ENCODE peak calls at places on chromosomes 11 and 22, in nine cellular contexts. G, X, A, D, P, K, N, C and V are unnamed samples.

GRCh38 chr11:6618117-6619020 is 853 bp downstream of the TPP1 start:
- DNase-seq in G (peak; percentile 87), X (peak; percentile 66), A (peak; percentile 49), D (no peak), P (peak; percentile 83), K (peak; percentile 24), N (peak; percentile 70), C (peak; percentile 27), V (peak; percentile 95)

GRCh38 chr22:38034278-38034882 is 22.8 kb upstream of the PICK1 start:
- DNase-seq in G (peak; percentile 93), X (peak; percentile 82), A (peak; percentile 45), D (peak; percentile 43), P (peak; percentile 91), K (peak; percentile 51), N (peak; percentile 93), C (peak; percentile 59), V (peak; percentile 75)

GRCh38 chr22:19808873-19809478 is 45.7 kb downstream of the GNB1L start:
- DNase-seq in G (no peak), X (no peak), A (no peak), D (no peak), P (no peak), K (no peak), N (no peak), C (no peak), V (no peak)

GRCh38 chr11:115784796-115785521 is 280.7 kb upstream of the CADM1 start:
- DNase-seq in G (no peak), X (no peak), A (peak; percentile 32), D (no peak), P (peak; percentile 14), K (no peak), N (no peak), C (no peak), V (no peak)

GRCh38 chr11:61830318-61831105 is 2.4 kb downstream of the FADS2 start:
- DNase-seq in G (peak; percentile 56), X (peak; percentile 65), A (no peak), D (no peak), P (peak; percentile 46), K (peak; percentile 40), N (no peak), C (no peak), V (no peak)

GRCh38 chr22:29041408-29041807 is 20.2 kb downstream of the C22orf31 start:
- DNase-seq in G (peak; percentile 70), X (peak; percentile 61), A (no peak), D (no peak), P (peak; percentile 94), K (no peak), N (peak; percentile 80), C (peak; percentile 89), V (no peak)

GRCh38 chr11:12394601-12395000 is 17.2 kb downstream of the PARVA start:
- DNase-seq in G (no peak), X (no peak), A (no peak), D (no peak), P (no peak), K (no peak), N (no peak), C (no peak), V (no peak)

GRCh38 chr11:132844956-132845355 is 687.3 kb downstream of the OPCML start:
- DNase-seq in G (peak; percentile 68), X (peak; percentile 96), A (no peak), D (peak; percentile 35), P (peak; percentile 98), K (no peak), N (peak; percentile 33), C (peak; percentile 98), V (peak; percentile 87)

GRCh38 chr11:12675951-12676711 is 1.9 kb downstream of the TEAD1 start:
- DNase-seq in G (peak; percentile 63), X (peak; percentile 55), A (no peak), D (peak; percentile 44), P (peak; percentile 66), K (no peak), N (peak; percentile 58), C (no peak), V (no peak)

GRCh38 chr11:86037743-86038142 is 31.1 kb downstream of the PICALM start:
- DNase-seq in G (no peak), X (no peak), A (no peak), D (no peak), P (no peak), K (no peak), N (no peak), C (no peak), V (no peak)

GRCh38 chr22:22787805-22788459 is 99.7 kb upstream of the IGLL5 start:
- DNase-seq in G (peak; percentile 56), X (peak; percentile 30), A (peak; percentile 69), D (no peak), P (peak; percentile 12), K (no peak), N (peak; percentile 58), C (no peak), V (no peak)

GRCh38 chr11:58905716-58906547 is 33.4 kb upstream of the GLYATL1 start:
- DNase-seq in G (peak; percentile 91), X (peak; percentile 90), A (peak; percentile 50), D (peak; percentile 65), P (peak; percentile 94), K (peak; percentile 57), N (peak; percentile 91), C (peak; percentile 83), V (peak; percentile 62)

GRCh38 chr11:44948155-44948554 is 2.5 kb downstream of the TP53I11 start:
- DNase-seq in G (no peak), X (no peak), A (no peak), D (no peak), P (no peak), K (no peak), N (no peak), C (no peak), V (no peak)

GRCh38 chr11:67313125-67313890 is 10.0 kb downstream of the SSH3 start:
- DNase-seq in G (no peak), X (no peak), A (no peak), D (no peak), P (no peak), K (no peak), N (no peak), C (no peak), V (no peak)

GRCh38 chr11:3189193-3189843 is 24.2 kb upstream of the OSBPL5 start:
- DNase-seq in G (no peak), X (no peak), A (no peak), D (peak; percentile 27), P (no peak), K (no peak), N (no peak), C (no peak), V (no peak)
- H3K4me3 ChIP-seq in G (no peak overlapping the region), X (no peak overlapping the region), A (no peak overlapping the region), D (no peak overlapping the region), P (no peak overlapping the region), K (no peak overlapping the region), N (no peak overlapping the region), C (no peak overlapping the region), V (no peak overlapping the region)

GRCh38 chr11:117620131-117620530 is 176.9 kb downstream of the DSCAML1 start:
- DNase-seq in G (no peak), X (no peak), A (no peak), D (no peak), P (no peak), K (no peak), N (no peak), C (no peak), V (no peak)

GRCh38 chr11:117616979-117617378 is 180.0 kb downstream of the DSCAML1 start:
- DNase-seq in G (no peak), X (no peak), A (no peak), D (no peak), P (no peak), K (no peak), N (no peak), C (no peak), V (no peak)

GRCh38 chr11:117618273-117618672 is 178.7 kb downstream of the DSCAML1 start:
- DNase-seq in G (no peak), X (no peak), A (no peak), D (no peak), P (no peak), K (no peak), N (no peak), C (no peak), V (no peak)

GRCh38 chr11:117620659-117621058 is 176.4 kb downstream of the DSCAML1 start:
- DNase-seq in G (no peak), X (no peak), A (no peak), D (no peak), P (no peak), K (no peak), N (no peak), C (no peak), V (no peak)

GRCh38 chr11:117618956-117619355 is 178.1 kb downstream of the DSCAML1 start:
- DNase-seq in G (no peak), X (no peak), A (no peak), D (no peak), P (no peak), K (no peak), N (no peak), C (no peak), V (no peak)
- TF ChIP-seq CTCF in G (no peak), X (no peak), A (no peak), D (no peak), P (no peak), K (no peak), N (no peak), C (no peak), V (no peak)

GRCh38 chr22:41217553-41218157 is 12.5 kb downstream of the L3MBTL2 start:
- DNase-seq in G (peak; percentile 96), X (peak; percentile 87), A (peak; percentile 56), D (no peak), P (peak; percentile 68), K (peak; percentile 20), N (peak; percentile 77), C (no peak), V (no peak)
- H3K4me3 ChIP-seq in G (peak overlapping the region; percentile 9), X (no peak overlapping the region), A (no peak overlapping the region), D (no peak overlapping the region), P (no peak overlapping the region), K (no peak overlapping the region), N (peak overlapping the region; percentile 7), C (no peak overlapping the region), V (no peak overlapping the region)

GRCh38 chr11:119506436-119506835 is 83.5 kb upstream of the THY1 start:
- DNase-seq in G (peak; percentile 7), X (no peak), A (no peak), D (no peak), P (no peak), K (no peak), N (peak; percentile 28), C (no peak), V (no peak)

GRCh38 chr11:119509277-119509841 is 86.4 kb upstream of the THY1 start:
- DNase-seq in G (peak; percentile 18), X (peak; percentile 52), A (no peak), D (no peak), P (peak; percentile 77), K (no peak), N (peak; percentile 82), C (no peak), V (no peak)

GRCh38 chr11:119501777-119502405 is 78.9 kb upstream of the THY1 start:
- DNase-seq in G (no peak), X (no peak), A (no peak), D (no peak), P (no peak), K (no peak), N (no peak), C (no peak), V (no peak)

GRCh38 chr11:119505861-119506260 is 82.9 kb upstream of the THY1 start:
- DNase-seq in G (no peak), X (peak; percentile 16), A (no peak), D (no peak), P (peak; percentile 72), K (no peak), N (no peak), C (no peak), V (no peak)

DNA sequence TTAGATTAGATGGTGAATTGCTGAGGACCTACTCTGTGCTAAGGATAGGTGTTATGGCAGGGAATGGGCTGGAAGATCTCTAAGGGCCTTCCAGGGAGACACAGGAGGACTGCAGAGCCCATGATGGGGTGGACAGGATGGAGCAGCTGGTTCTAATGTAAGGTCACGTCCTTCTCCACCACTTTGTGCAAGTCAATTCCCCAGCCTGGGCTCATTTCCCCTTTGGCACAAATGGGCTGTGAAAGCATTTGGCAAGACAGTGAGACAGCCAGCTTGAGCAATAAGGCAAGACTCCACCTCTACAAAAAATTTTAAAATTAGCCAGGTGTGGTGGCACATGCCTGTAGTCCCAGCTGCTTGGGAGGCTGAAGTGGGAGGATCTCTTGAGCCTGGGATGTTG is 81.4 kb upstream of the THY1 start:
- DNase-seq in G (no peak), X (no peak), A (no peak), D (no peak), P (no peak), K (no peak), N (no peak), C (no peak), V (no peak)
- TF ChIP-seq CTCF in G (no peak), X (no peak), A (no peak), D (no peak), P (no peak), K (no peak), N (no peak), C (no peak), V (no peak)